ENCODE peak calls at places on chromosome 6, in seven cellular contexts. M, I, T, Z, B, Y and W are unnamed samples.

GRCh38 chr6:105619971-105620741 is 217.3 kb upstream of the PREP start:
- DNase-seq in B (no peak), I (no peak), M (no peak), T (no peak), Y (no peak), Z (no peak), W (no peak)

GRCh38 chr6:144639654-144640053 is 354.5 kb downstream of the UTRN start:
- DNase-seq in I (no peak), M (no peak), Y (no peak), T (no peak), B (no peak), Z (no peak), W (no peak)

GRCh38 chr6:18323935-18324707 is 59.8 kb upstream of the DEK start:
- DNase-seq in I (peak; percentile 19), T (no peak), B (peak; percentile 77), Y (peak; percentile 64), M (peak; percentile 53), Z (no peak), W (peak; percentile 42)

GRCh38 chr6:77466055-77467028 is 3.1 kb upstream of the HTR1B start:
- DNase-seq in I (peak; percentile 40), Z (no peak), Y (peak; percentile 86), T (no peak), M (no peak), B (peak; percentile 86), W (peak; percentile 78)

GRCh38 chr6:25756382-25757354 is 2.1 kb downstream of the SLC17A4 start:
- DNase-seq in B (no peak), I (no peak), M (no peak), Y (no peak), Z (no peak), T (no peak), W (no peak)

GRCh38 chr6:1496836-1497592 is 107.6 kb downstream of the FOXF2 start:
- DNase-seq in B (peak; percentile 28), Z (no peak), T (no peak), M (no peak), Y (no peak), I (no peak), W (no peak)

GRCh38 chr6:11889574-11889973 is 111.0 kb upstream of the ADTRP start:
- DNase-seq in B (no peak), M (no peak), Z (no peak), Y (no peak), T (no peak), I (no peak), W (no peak)

GRCh38 chr6:135568366-135568765 is 70.8 kb upstream of the AHI1 start:
- DNase-seq in T (no peak), B (peak; percentile 19), Y (peak; percentile 49), Z (no peak), M (no peak), I (peak; percentile 82), W (peak; percentile 77)

GRCh38 chr6:161257778-161258457 is 15.9 kb downstream of the AGPAT4 start:
- DNase-seq in I (peak; percentile 96), Z (no peak), T (no peak), Y (peak; percentile 95), B (no peak), M (no peak), W (peak; percentile 97)

GRCh38 chr6:113488061-113488460 is 369.1 kb upstream of the MARCKS start:
- DNase-seq in B (no peak), Y (peak; percentile 19), T (no peak), M (no peak), I (peak; percentile 18), Z (no peak), W (peak; percentile 57)

GRCh38 chr6:105348897-105349296 is 54.0 kb downstream of the PREP start:
- DNase-seq in Z (no peak), Y (no peak), B (no peak), I (no peak), M (no peak), T (no peak), W (no peak)

GRCh38 chr6:157995458-157995857 is 13.8 kb downstream of the SYNJ2 start:
- DNase-seq in M (no peak), I (no peak), Z (no peak), Y (no peak), B (no peak), T (no peak), W (no peak)

GRCh38 chr6:118652051-118652699 is 784 bp upstream of the CEP85L start:
- DNase-seq in B (no peak), M (no peak), T (no peak), Z (no peak), Y (no peak), I (no peak), W (no peak)

GRCh38 chr6:157438611-157439109 is 57.7 kb downstream of the ZDHHC14 start:
- DNase-seq in Y (no peak), M (no peak), I (no peak), T (no peak), B (no peak), Z (no peak), W (no peak)

GRCh38 chr6:133463789-133464188 is 222.6 kb downstream of the EYA4 start:
- DNase-seq in B (no peak), Z (no peak), T (no peak), M (no peak), Y (no peak), I (no peak), W (no peak)

GRCh38 chr6:168841609-168842278 is 400.8 kb downstream of the SMOC2 start:
- DNase-seq in T (no peak), Y (no peak), M (no peak), B (no peak), I (no peak), Z (no peak), W (no peak)

GRCh38 chr6:156925718-156926607 is 148.8 kb downstream of the ARID1B start:
- DNase-seq in B (no peak), I (no peak), M (no peak), Y (no peak), Z (no peak), T (no peak), W (no peak)

GRCh38 chr6:166025149-166025898 is 142.3 kb downstream of the TBXT start:
- DNase-seq in Z (no peak), T (no peak), I (peak; percentile 25), M (no peak), Y (peak; percentile 93), B (no peak), W (peak; percentile 87)

GRCh38 chr6:111812080-111813038 is 60.9 kb downstream of the FYN start:
- DNase-seq in M (no peak), B (no peak), Z (no peak), Y (peak; percentile 49), T (no peak), I (peak; percentile 38), W (no peak)

GRCh38 chr6:26043389-26044139 is 43.7 kb upstream of the HFE start:
- DNase-seq in Z (no peak), T (no peak), Y (peak; percentile 99), I (no peak), M (peak; percentile 98), B (no peak), W (peak; percentile 98)

GRCh38 chr6:134593442-134593841 is 275.5 kb upstream of the SGK1 start:
- DNase-seq in M (peak; percentile 7), I (no peak), Y (no peak), T (no peak), B (no peak), Z (no peak), W (no peak)

GRCh38 chr6:133632206-133632605 is 256.7 kb upstream of the TCF21 start:
- DNase-seq in T (no peak), M (no peak), Y (peak; percentile 79), I (peak; percentile 72), Z (no peak), B (peak; percentile 24), W (peak; percentile 45)

GRCh38 chr6:70289299-70289698 is 13.6 kb downstream of the COL9A1 start:
- DNase-seq in Y (no peak), I (no peak), Z (no peak), T (no peak), B (no peak), M (no peak), W (no peak)

GRCh38 chr6:12801141-12801540 is 84.6 kb downstream of the PHACTR1 start:
- DNase-seq in Z (no peak), I (peak; percentile 19), B (no peak), T (no peak), M (no peak), Y (peak; percentile 52), W (peak; percentile 27)

GRCh38 chr6:50785921-50786320 is 32.8 kb upstream of the TFAP2B start:
- DNase-seq in Z (no peak), M (no peak), B (no peak), Y (no peak), I (no peak), T (no peak), W (no peak)

GRCh38 chr6:111789593-111789992 is 83.7 kb downstream of the FYN start:
- DNase-seq in Z (no peak), B (no peak), M (no peak), T (no peak), Y (no peak), I (no peak), W (no peak)

GRCh38 chr6:13307508-13307995 is 20.8 kb downstream of the TBC1D7 start:
- DNase-seq in B (no peak), Z (no peak), M (no peak), I (no peak), T (no peak), Y (peak; percentile 95), W (peak; percentile 84)

GRCh38 chr6:33824461-33825154 is 20.8 kb upstream of the MLN start:
- DNase-seq in Z (no peak), B (no peak), T (no peak), Y (peak; percentile 49), I (peak; percentile 59), M (no peak), W (peak; percentile 71)

GRCh38 chr6:69664551-69664950 is 132.3 kb downstream of the LMBRD1 start:
- DNase-seq in Y (no peak), T (no peak), I (no peak), B (no peak), M (no peak), Z (no peak), W (no peak)

GRCh38 chr6:38495922-38496635 is 143.7 kb downstream of the BTBD9 start:
- DNase-seq in I (peak; percentile 11), T (no peak), M (no peak), Y (no peak), Z (no peak), B (no peak), W (no peak)

GRCh38 chr6:15663057-15663638 is 320 bp upstream of the DTNBP1 start:
- DNase-seq in T (no peak), I (peak; percentile 91), Y (peak; percentile 58), M (peak; percentile 60), Z (no peak), B (no peak), W (peak; percentile 71)

GRCh38 chr6:26020291-26020982 is 57.8 kb downstream of the TRIM38 start:
- DNase-seq in Z (peak; percentile 43), M (peak; percentile 89), Y (peak; percentile 85), B (peak; percentile 84), I (peak; percentile 63), T (peak; percentile 56), W (peak; percentile 95)